ENCODE peak calls at places on chromosomes 7 and 10, in four cellular contexts. G is coronary artery, M is NCI-H1694, J is Calu3. R is an unnamed sample.

GRCh38 chr10:28677889-28678686 is 767 bp downstream of the BAMBI start:
- DNase-seq in G (peak), M (no peak), J (peak), R (no peak)

GRCh38 chr10:75062191-75062849 is 49.1 kb upstream of the SAMD8 start:
- DNase-seq in G (no peak), M (no peak), J (no peak), R (no peak)

GRCh38 chr7:46600340-46600739 is 679.3 kb upstream of the IGFBP3 start:
- DNase-seq in G (peak), M (no peak), J (no peak), R (no peak)

GRCh38 chr7:156998988-156999610 is 11.4 kb downstream of the MNX1 start:
- DNase-seq in G (peak), M (no peak), J (no peak), R (no peak)

GRCh38 chr10:88687853-88688467 is 18.1 kb upstream of the LIPK start:
- DNase-seq in G (no peak), M (peak), J (no peak), R (no peak)

GRCh38 chr7:117757440-117757839 is 115.8 kb downstream of the CTTNBP2 start:
- DNase-seq in G (no peak), M (no peak), J (no peak), R (no peak)

GRCh38 chr7:115561341-115562110 is 469.0 kb downstream of the TFEC start:
- DNase-seq in G (no peak), M (no peak), J (no peak), R (no peak)

GRCh38 chr10:111875760-111876159 is 307.8 kb downstream of the GPAM start:
- DNase-seq in G (no peak), M (no peak), J (no peak), R (no peak)

GRCh38 chr7:142646274-142646895 is 102.9 kb upstream of the PRSS1 start:
- DNase-seq in G (no peak), M (no peak), J (no peak), R (no peak)

GRCh38 chr10:125606406-125606805 is 76.6 kb downstream of the TEX36 start:
- DNase-seq in G (peak), M (no peak), J (no peak), R (no peak)

GRCh38 chr7:45652630-45653029 is 78.5 kb downstream of the ADCY1 start:
- DNase-seq in G (no peak), M (no peak), J (no peak), R (no peak)

GRCh38 chr10:43377393-43377883 is 6.0 kb downstream of the FXYD4 start:
- DNase-seq in G (no peak), M (no peak), J (peak), R (no peak)

GRCh38 chr7:5420841-5421625 is 2.6 kb downstream of the TNRC18 start:
- DNase-seq in G (no peak), M (no peak), J (peak), R (peak)

GRCh38 chr10:8378198-8378983 is 323.9 kb downstream of the GATA3 start:
- DNase-seq in G (no peak), M (no peak), J (no peak), R (no peak)

GRCh38 chr7:115289966-115290365 is 368.1 kb downstream of the MDFIC start:
- DNase-seq in G (no peak), M (no peak), J (no peak), R (no peak)

GRCh38 chr7:120110169-120110568 is 162.8 kb upstream of the KCND2 start:
- DNase-seq in G (no peak), M (no peak), J (peak), R (no peak)

GRCh38 chr10:97325754-97326153 is 6.7 kb downstream of the FRAT1 start:
- DNase-seq in G (no peak), M (no peak), J (no peak), R (no peak)

GRCh38 chr7:25012254-25012653 is 32.3 kb upstream of the OSBPL3 start:
- DNase-seq in G (no peak), M (no peak), J (no peak), R (no peak)

GRCh38 chr10:22849077-22849810 is 78.6 kb upstream of the ARMC3 start:
- DNase-seq in G (peak), M (no peak), J (peak), R (no peak)

GRCh38 chr10:88116491-88116890 is 253.1 kb downstream of the PTEN start:
- DNase-seq in G (no peak), M (no peak), J (no peak), R (no peak)

GRCh38 chr7:148877517-148877916 is 6.6 kb downstream of the EZH2 start:
- DNase-seq in G (no peak), M (no peak), J (no peak), R (no peak)

GRCh38 chr10:125407557-125407956 is 247.2 kb upstream of the CTBP2 start:
- DNase-seq in G (no peak), M (no peak), J (no peak), R (no peak)

GRCh38 chr7:46848944-46849343 is 733.0 kb downstream of the TNS3 start:
- DNase-seq in G (no peak), M (no peak), J (no peak), R (no peak)

GRCh38 chr10:129816702-129817101 is 147.4 kb downstream of the EBF3 start:
- DNase-seq in G (no peak), M (no peak), J (no peak), R (no peak)

GRCh38 chr10:113179270-113179669 is 229.2 kb downstream of the TCF7L2 start:
- DNase-seq in G (no peak), M (no peak), J (no peak), R (no peak)

GRCh38 chr7:46352335-46352954 is 431.4 kb upstream of the IGFBP3 start:
- DNase-seq in G (no peak), M (no peak), J (peak), R (peak)

R was measured in HuH-7.5.